ENCODE peak calls at places on chromosome 10, in four cellular contexts. R is WTC11, P is GM12878, L is A549. E is an unnamed sample.

GRCh38 chr10:35896011-35896410 is 253.9 kb upstream of the FZD8 start:
- DNase-seq in R (no peak), L (no peak), P (no peak), E (no peak)

GRCh38 chr10:82464419-82464818 is 589.4 kb downstream of the NRG3 start:
- DNase-seq in L (no peak), R (no peak), P (no peak), E (no peak)

GRCh38 chr10:47175181-47176080 is 124.6 kb upstream of the GDF10 start:
- DNase-seq in R (no peak), P (no peak), L (no peak), E (no peak)

GRCh38 chr10:4835494-4835918 is 9.5 kb downstream of the AKR1E2 start:
- DNase-seq in L (no peak), P (no peak), R (no peak), E (no peak)

GRCh38 chr10:124705817-124706461 is 38.2 kb downstream of the FAM53B start:
- DNase-seq in P (no peak), R (no peak), L (peak; percentile 18), E (no peak)

GRCh38 chr10:33073641-33074410 is 115.8 kb upstream of the ITGB1 start:
- DNase-seq in P (no peak), R (no peak), L (peak; percentile 41), E (no peak)

GRCh38 chr10:35367991-35368390 is 31.7 kb downstream of the CCNY start:
- DNase-seq in R (no peak), L (no peak), P (no peak), E (no peak)

GRCh38 chr10:13998090-13998838 is 332.5 kb downstream of the FRMD4A start:
- DNase-seq in R (no peak), L (no peak), P (no peak), E (no peak)

GRCh38 chr10:58488921-58489320 is 23.8 kb upstream of the BICC1 start:
- DNase-seq in R (no peak), L (no peak), P (no peak), E (no peak)

GRCh38 chr10:108421256-108421655 is 1256.8 kb upstream of the SORCS1 start:
- DNase-seq in R (no peak), L (no peak), P (no peak), E (no peak)

GRCh38 chr10:113858541-113858940 is 4.1 kb downstream of the NHLRC2 start:
- DNase-seq in P (no peak), L (no peak), R (no peak), E (no peak)
- TF ChIP-seq MAX in P (no peak), L (no peak), R (no peak), E (no peak)

DNA sequence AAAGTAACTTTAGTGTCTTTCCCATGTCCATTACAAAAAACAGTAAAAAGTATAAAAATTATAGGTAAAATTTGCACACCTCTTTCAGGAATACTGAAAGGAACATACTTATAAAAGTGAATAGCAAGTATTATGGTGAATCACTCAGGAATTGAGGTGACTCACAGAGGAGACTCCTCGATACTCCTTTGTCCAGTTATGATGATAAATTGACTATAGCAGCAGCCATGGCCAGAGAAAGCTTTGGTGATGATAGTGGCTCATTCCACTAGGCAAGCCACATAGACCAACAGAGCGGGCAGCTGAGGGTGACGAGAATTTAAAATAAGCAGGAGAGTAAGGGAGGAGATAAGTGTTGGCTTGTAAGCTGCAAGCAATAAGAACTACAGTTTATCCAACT is 1231.1 kb upstream of the CELF2 start:
- DNase-seq in P (no peak), R (no peak), L (no peak), E (no peak)
- TF ChIP-seq MAX in P (no peak), R (no peak), L (no peak), E (no peak)

DNA sequence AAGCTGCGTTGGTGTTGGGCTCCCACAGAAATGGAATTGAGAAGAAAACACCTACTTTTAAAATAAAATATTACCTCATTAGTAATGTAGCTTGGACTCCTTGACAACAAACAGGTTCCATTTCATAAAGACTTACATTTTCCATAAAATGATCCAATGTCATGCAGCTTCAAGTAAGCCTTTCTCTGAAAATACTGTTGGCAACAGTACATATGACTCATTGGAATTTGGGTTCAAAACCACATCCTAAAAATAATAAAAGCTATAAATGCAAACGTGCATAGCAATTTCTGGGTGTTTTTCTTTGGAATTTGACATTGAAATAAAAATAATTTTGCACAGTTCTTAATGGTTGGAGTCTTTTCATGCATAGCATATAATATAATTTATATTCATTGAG is 47.9 kb downstream of the FHIP2A start:
- DNase-seq in L (no peak), R (no peak), P (no peak), E (no peak)
- TF ChIP-seq MAX in L (no peak), R (no peak), P (no peak), E (no peak)

GRCh38 chr10:99979066-99979685 is 30.6 kb downstream of the DNMBP start:
- DNase-seq in P (no peak), R (no peak), L (no peak), E (no peak)

GRCh38 chr10:99977916-99978315 is 31.8 kb downstream of the DNMBP start:
- DNase-seq in R (no peak), P (no peak), L (no peak), E (no peak)

GRCh38 chr10:99975106-99975829 is 34.5 kb downstream of the DNMBP start:
- DNase-seq in L (no peak), P (peak; percentile 50), R (no peak), E (no peak)

GRCh38 chr10:99975942-99976809 is 33.6 kb downstream of the DNMBP start:
- DNase-seq in P (no peak), R (no peak), L (no peak), E (no peak)

GRCh38 chr10:99976886-99977391 is 32.8 kb downstream of the DNMBP start:
- DNase-seq in P (no peak), R (no peak), L (peak; percentile 82), E (peak; percentile 86)
- TF ChIP-seq MAX in P (no peak), R (no peak), L (no peak), E (no peak)

GRCh38 chr10:45809829-45810228 is 37.5 kb downstream of the AGAP4 start:
- DNase-seq in L (peak; percentile 5), P (no peak), R (peak; percentile 15), E (no peak)
- TF ChIP-seq MAX in L (no peak), P (no peak), R (no peak), E (no peak)

DNA sequence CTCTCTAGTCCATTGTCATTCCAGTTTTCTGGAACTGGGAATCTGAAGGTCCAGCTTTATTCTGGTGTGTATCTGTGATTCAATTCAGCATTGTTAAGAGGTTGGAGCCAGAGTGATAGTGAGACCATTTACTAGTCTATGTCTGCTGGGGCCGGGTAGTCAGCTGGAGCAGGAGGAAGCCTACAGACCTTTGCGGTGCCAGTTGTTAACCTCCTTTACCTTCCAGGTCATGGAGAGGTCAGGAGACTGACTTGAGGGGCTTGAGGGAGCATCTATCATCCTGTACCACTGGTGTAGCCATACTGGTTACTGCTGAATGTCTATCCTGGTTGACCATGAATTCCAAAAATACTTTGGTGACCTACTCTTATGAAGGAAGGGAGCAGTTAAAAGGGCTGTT is 9.2 kb upstream of the CSTF2T start:
- DNase-seq in L (no peak), P (no peak), R (no peak), E (no peak)
- TF ChIP-seq MAX in L (no peak), P (no peak), R (no peak), E (no peak)

DNA sequence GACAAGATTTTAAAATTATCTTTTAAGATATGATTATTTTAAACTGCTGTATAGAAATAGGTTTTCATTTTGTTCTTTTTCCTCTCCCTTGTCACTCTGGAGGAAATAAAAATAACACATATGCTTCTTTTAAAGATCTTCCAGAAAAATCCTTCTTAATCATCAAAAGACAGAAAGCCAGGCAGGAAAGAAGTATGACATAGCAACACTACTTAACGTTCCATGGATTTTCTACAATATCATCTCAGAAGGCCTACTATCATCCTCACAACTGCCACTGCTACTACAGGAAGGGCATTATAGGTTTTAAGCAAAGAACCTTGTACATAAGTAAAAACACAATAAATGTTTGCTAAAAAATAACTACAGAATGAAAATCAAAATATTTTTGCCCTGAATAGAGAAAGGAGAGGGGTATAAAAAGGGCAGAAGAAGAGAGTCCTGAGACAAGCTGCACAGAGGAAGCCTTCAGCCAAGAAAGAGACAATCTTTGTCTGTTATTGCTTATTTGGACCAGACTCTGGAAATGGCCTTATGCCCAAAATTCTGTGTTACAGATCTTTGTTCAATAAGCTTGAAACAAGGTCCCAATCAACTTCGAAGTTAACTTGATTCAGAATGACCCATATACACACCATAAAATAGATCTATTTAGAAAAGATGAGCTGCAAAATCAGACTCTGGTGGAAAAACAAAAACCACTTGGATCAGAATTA is 67.8 kb downstream of the ABI1 start:
- DNase-seq in P (no peak), L (no peak), R (no peak), E (no peak)
- TF ChIP-seq MAX in P (no peak), L (no peak), R (no peak), E (no peak)

GRCh38 chr10:97196213-97197029 is 10.7 kb upstream of the SLIT1 start:
- DNase-seq in L (peak; percentile 67), P (no peak), R (peak; percentile 78), E (peak; percentile 45)
- TF ChIP-seq MAX in L (no peak), P (no peak), R (no peak), E (no peak)

GRCh38 chr10:110422548-110422947 is 75.2 kb upstream of the DUSP5 start:
- DNase-seq in P (no peak), L (no peak), R (no peak), E (no peak)

GRCh38 chr10:110429301-110429700 is 68.4 kb upstream of the DUSP5 start:
- DNase-seq in L (no peak), P (no peak), R (peak; percentile 1), E (no peak)

GRCh38 chr10:110425684-110426293 is 71.9 kb upstream of the DUSP5 start:
- DNase-seq in P (peak; percentile 89), L (peak; percentile 97), R (no peak), E (no peak)

GRCh38 chr10:110423650-110424049 is 74.1 kb upstream of the DUSP5 start:
- DNase-seq in R (no peak), L (no peak), P (no peak), E (no peak)

DNA sequence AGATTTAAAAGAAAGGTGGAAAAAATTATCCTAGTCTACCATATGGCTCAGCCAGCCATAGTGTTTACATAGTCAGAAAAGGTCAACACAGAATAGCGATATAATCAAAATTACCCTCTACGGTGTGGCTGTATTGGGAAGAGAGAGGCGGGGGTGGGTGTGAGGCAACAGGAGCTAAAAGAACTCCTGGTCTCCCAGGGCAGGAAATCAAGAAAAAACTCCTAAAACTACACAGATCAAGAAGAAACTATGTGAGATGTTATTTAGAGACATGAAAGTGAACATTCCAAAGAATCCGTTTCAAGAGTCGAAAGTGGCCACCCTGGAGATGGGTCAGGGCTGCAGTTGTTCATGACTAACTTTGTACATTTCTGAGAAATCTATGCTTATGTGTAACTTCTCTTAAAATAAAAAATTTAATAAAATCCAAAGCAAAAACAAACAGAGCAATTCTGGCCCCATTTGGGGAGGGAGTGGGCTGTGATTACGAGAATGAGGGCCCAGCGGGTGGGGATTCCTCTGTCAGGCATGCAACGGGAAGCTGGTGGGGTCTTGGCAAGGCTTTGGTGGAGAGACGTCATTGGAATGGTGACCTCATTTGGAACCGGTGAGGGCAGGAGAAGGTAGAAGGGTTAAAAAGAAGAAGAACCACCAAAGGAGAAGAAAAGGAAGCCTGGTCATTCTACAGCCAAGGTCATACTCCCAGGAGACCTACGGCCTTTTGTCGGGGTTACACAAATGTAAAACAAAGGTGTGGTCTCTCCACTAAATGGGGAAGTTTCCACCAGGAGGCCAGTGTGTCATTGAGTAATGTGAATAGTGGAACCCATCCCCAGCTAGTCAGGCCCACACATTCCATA is 71.2 kb upstream of the DUSP5 start:
- DNase-seq in R (no peak), L (peak; percentile 97), P (no peak), E (no peak)
- TF ChIP-seq MAX in R (no peak), L (peak; percentile 67), P (no peak), E (no peak)

GRCh38 chr10:132167976-132168375 is 18.8 kb upstream of the DPYSL4 start:
- DNase-seq in R (peak; percentile 5), L (no peak), P (no peak), E (no peak)
- TF ChIP-seq MAX in R (no peak), L (no peak), P (no peak), E (no peak)